ENCODE peak calls at places on chromosomes 3 and 15, in six cellular contexts. Y, X, O, E, W and L are unnamed samples.
A peak's percentile ranks its signal among the peaks of the same experiment; 100 is the strongest.

GRCh38 chr3:126552688-126553283 is 5.9 kb downstream of the C3orf22 start:
- DNase-seq in W (no peak), E (no peak), X (no peak), O (no peak), Y (no peak), L (peak; percentile 20)

GRCh38 chr3:102796856-102797255 is 362.0 kb downstream of the ZPLD1 start:
- DNase-seq in X (no peak), E (no peak), W (no peak), Y (no peak), O (no peak), L (no peak)

GRCh38 chr3:9553021-9553948 is at the start of gene LHFPL4:
- DNase-seq in X (no peak), O (no peak), E (no peak), W (no peak), Y (no peak), L (no peak)

GRCh38 chr3:42013652-42014442 is 51.9 kb upstream of the ULK4 start:
- DNase-seq in W (no peak), E (no peak), O (no peak), X (peak; percentile 11), Y (peak; percentile 52), L (no peak)

GRCh38 chr3:780505-780904 is 312.3 kb upstream of the CNTN6 start:
- DNase-seq in E (no peak), Y (no peak), O (no peak), W (no peak), X (no peak), L (no peak)

GRCh38 chr15:78951841-78952238 is 7.0 kb upstream of the CTSH start:
- DNase-seq in W (no peak), E (no peak), Y (no peak), X (peak; percentile 89), O (peak; percentile 59), L (no peak)

GRCh38 chr3:194518652-194519051 is 31.9 kb upstream of the ATP13A3 start:
- DNase-seq in X (no peak), O (peak; percentile 68), Y (no peak), W (no peak), E (no peak), L (no peak)

GRCh38 chr15:31437686-31438085 is 111.1 kb downstream of the KLF13 start:
- DNase-seq in W (no peak), Y (no peak), X (no peak), E (no peak), O (no peak), L (no peak)

GRCh38 chr3:14275962-14276909 is 97.6 kb downstream of the LSM3 start:
- DNase-seq in W (no peak), O (no peak), Y (no peak), X (no peak), E (no peak), L (no peak)

GRCh38 chr3:38649500-38650247 is at the start of gene SCN5A:
- DNase-seq in X (peak; percentile 30), W (no peak), O (peak; percentile 12), E (no peak), Y (peak; percentile 45), L (no peak)

GRCh38 chr3:13947912-13948311 is 68.0 kb upstream of the WNT7A start:
- DNase-seq in X (no peak), E (no peak), Y (no peak), W (no peak), O (no peak), L (no peak)

GRCh38 chr3:121883507-121883906 is 10.7 kb upstream of the SLC15A2 start:
- DNase-seq in O (peak; percentile 54), E (peak; percentile 18), W (no peak), X (peak; percentile 89), Y (no peak), L (no peak)

GRCh38 chr3:42067324-42067723 is 23.8 kb upstream of the TRAK1 start:
- DNase-seq in W (no peak), Y (peak; percentile 44), E (no peak), X (no peak), O (peak; percentile 87), L (no peak)

GRCh38 chr15:77017761-77018720 is 23.1 kb downstream of the PSTPIP1 start:
- DNase-seq in W (no peak), X (no peak), O (no peak), Y (no peak), E (no peak), L (no peak)

GRCh38 chr3:141368925-141369794 is 856 bp downstream of the ZBTB38 start:
- DNase-seq in X (peak; percentile 48), W (no peak), O (peak; percentile 89), E (no peak), Y (no peak), L (no peak)

GRCh38 chr3:52220380-52221026 is 4.9 kb downstream of the TLR9 start:
- DNase-seq in O (peak; percentile 83), X (peak; percentile 93), W (peak; percentile 75), Y (peak; percentile 87), E (peak; percentile 54), L (peak; percentile 89)

GRCh38 chr3:172300187-172300586 is 148.1 kb downstream of the GHSR start:
- DNase-seq in E (no peak), O (no peak), W (no peak), X (no peak), Y (no peak), L (no peak)

GRCh38 chr3:15060029-15060428 is 5.1 kb downstream of the MRPS25 start:
- DNase-seq in W (no peak), X (no peak), E (no peak), Y (no peak), O (no peak), L (no peak)

GRCh38 chr15:25764980-25765735 is 98.0 kb downstream of the ATP10A start:
- DNase-seq in E (no peak), O (no peak), X (no peak), Y (no peak), W (no peak), L (no peak)

GRCh38 chr3:11995061-11995460 is 9.1 kb upstream of the SYN2 start:
- DNase-seq in W (no peak), X (no peak), Y (no peak), E (no peak), O (no peak), L (no peak)

GRCh38 chr15:77974098-77974414 is 103.5 kb downstream of the TBC1D2B start:
- DNase-seq in W (no peak), E (no peak), O (peak; percentile 39), X (no peak), Y (peak; percentile 64), L (no peak)

GRCh38 chr15:62896380-62896866 is 146.1 kb upstream of the TPM1 start:
- DNase-seq in O (peak; percentile 46), E (peak; percentile 67), X (peak; percentile 94), Y (no peak), W (no peak), L (no peak)

DNA sequence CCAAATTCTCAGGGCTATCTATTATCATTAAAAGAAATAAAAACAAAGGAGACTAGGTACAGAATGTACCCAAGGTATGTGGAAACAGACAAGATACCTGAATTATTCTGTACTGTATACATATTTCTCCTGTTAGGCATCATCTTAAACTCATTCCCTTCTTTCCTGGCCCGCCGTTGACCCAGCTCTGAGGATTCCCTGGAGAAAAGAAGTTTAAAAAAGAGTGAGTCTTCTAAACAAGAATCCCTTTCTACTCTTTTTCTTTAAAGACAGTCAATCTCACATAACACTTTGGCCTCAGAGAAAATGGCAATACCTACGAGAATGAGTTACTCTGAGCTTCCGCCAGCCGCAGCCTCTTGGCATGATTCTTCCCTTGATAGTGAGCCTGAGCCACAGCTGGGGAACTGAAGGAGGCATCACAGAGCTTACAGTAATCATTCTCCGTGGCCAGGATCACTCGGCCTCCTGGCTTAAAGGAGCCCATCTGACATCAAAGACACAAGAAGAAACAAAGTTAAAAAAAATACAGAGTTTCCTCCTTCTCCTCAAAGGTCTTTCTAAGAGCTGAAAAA is 44.2 kb downstream of the ZMAT3 start:
- DNase-seq in X (no peak), E (no peak), Y (no peak), O (peak; percentile 64), W (no peak), L (no peak)
- TF ChIP-seq CTCF in X (no peak), E (no peak), Y (no peak), O (no peak), W (no peak), L (no peak)

GRCh38 chr15:63915888-63916731 is 82.4 kb upstream of the HERC1 start:
- DNase-seq in X (peak; percentile 12), O (peak; percentile 49), W (no peak), E (no peak), Y (no peak), L (no peak)
- TF ChIP-seq CTCF in X (no peak), O (peak; percentile 57), W (no peak), E (peak; percentile 32), Y (no peak), L (no peak)

DNA sequence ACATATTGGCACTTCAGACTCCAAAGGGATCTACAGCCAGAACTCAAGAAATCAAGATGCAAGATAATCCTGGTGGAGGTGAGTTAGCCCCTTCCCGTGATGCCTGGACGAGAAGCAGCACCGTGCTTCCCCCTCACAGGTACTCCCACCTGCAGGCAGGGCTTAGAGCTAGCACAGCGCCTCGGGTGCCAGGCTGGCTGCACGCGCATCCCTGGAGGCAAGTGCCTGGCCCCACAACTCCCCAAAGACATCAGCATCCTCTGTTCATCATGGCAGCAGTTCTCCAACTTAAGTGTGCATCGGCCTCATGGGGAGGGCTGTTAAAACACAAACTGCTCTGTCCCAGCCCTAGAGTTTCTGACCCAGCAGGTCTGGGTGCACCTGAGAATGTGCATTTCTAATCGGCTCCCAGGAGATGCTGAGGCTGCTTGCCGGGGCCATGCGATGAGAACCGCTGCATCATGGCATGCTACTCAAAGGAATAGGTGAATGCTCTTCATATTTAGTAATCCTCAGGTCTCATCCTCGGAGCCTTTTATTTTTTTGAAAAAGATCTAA is 244.4 kb downstream of the ADAMTS17 start:
- DNase-seq in O (no peak), X (no peak), Y (no peak), W (no peak), E (no peak), L (no peak)
- TF ChIP-seq CTCF in O (no peak), X (no peak), Y (no peak), W (no peak), E (no peak), L (no peak)

GRCh38 chr15:30043211-30043655 is 39.5 kb upstream of the GOLGA8J start:
- DNase-seq in Y (no peak), W (no peak), O (peak; percentile 49), E (no peak), X (peak; percentile 62), L (no peak)
- TF ChIP-seq CTCF in Y (no peak), W (no peak), O (peak; percentile 31), E (no peak), X (peak; percentile 67), L (no peak)

GRCh38 chr3:80554304-80554703 is 786.5 kb upstream of the ROBO1 start:
- DNase-seq in W (no peak), O (no peak), Y (no peak), X (no peak), E (no peak), L (no peak)

GRCh38 chr3:80564391-80564790 is 796.6 kb upstream of the ROBO1 start:
- DNase-seq in X (no peak), E (no peak), W (no peak), Y (no peak), O (no peak), L (no peak)

GRCh38 chr3:80556728-80557127 is 788.9 kb upstream of the ROBO1 start:
- DNase-seq in E (no peak), W (no peak), X (no peak), O (no peak), Y (no peak), L (no peak)

GRCh38 chr3:80559701-80560100 is 791.9 kb upstream of the ROBO1 start:
- DNase-seq in O (no peak), X (no peak), W (no peak), Y (no peak), E (no peak), L (no peak)
- TF ChIP-seq CTCF in O (no peak), X (peak; percentile 44), W (no peak), Y (no peak), E (no peak), L (no peak)

GRCh38 chr15:94131875-94132274 is 99.5 kb upstream of the MCTP2 start:
- DNase-seq in W (no peak), E (no peak), X (no peak), O (no peak), Y (no peak), L (no peak)
- TF ChIP-seq CTCF in W (no peak), E (no peak), X (peak; percentile 37), O (no peak), Y (no peak), L (no peak)